ENCODE peak calls at places on chromosomes 3 and 15, in eight cellular contexts. N is brain microvascular endothelial cell; D is cardiac muscle cell; C is choroid plexus epithelial cell; P is left ventricle myocardium inferior; R is tibial artery; B is epithelial cell of esophagus; X is naive thymus-derived CD4-positive, alpha-beta T cell. L is an unnamed sample.

GRCh38 chr15:98740963-98741362 is 92.6 kb downstream of the IGF1R start:
- DNase-seq in N (no peak), P (no peak), X (no peak), C (no peak), D (no peak), R (no peak), B (no peak), L (no peak)

GRCh38 chr3:70856414-70857162 is 544.1 kb upstream of the MDFIC2 start:
- DNase-seq in N (peak), B (peak), D (peak), C (peak), R (no peak), X (no peak), P (no peak), L (no peak)

GRCh38 chr3:98697225-98697624 is 65.9 kb upstream of the ST3GAL6 start:
- DNase-seq in D (no peak), C (no peak), X (no peak), B (no peak), P (no peak), R (no peak), N (no peak), L (no peak)

GRCh38 chr3:48407542-48408099 is 22.3 kb downstream of the PLXNB1 start:
- DNase-seq in N (no peak), P (no peak), D (no peak), X (no peak), B (no peak), C (no peak), R (peak), L (no peak)

GRCh38 chr15:52491460-52491859 is 37.2 kb downstream of the MYO5A start:
- DNase-seq in P (no peak), D (peak), N (no peak), X (no peak), R (no peak), C (no peak), B (no peak), L (no peak)

GRCh38 chr3:18378218-18378617 is 46.9 kb downstream of the SATB1 start:
- DNase-seq in D (no peak), N (no peak), P (no peak), X (no peak), R (no peak), B (no peak), C (no peak), L (no peak)

GRCh38 chr3:99532246-99532645 is 106.1 kb upstream of the COL8A1 start:
- DNase-seq in R (peak), X (no peak), C (peak), D (peak), N (peak), B (peak), P (no peak), L (peak)

GRCh38 chr15:82881747-82882146 is 70.8 kb downstream of the HOMER2 start:
- DNase-seq in C (no peak), N (no peak), B (no peak), R (no peak), P (no peak), X (no peak), D (no peak), L (no peak)

GRCh38 chr3:39378092-39378491 is 5.1 kb upstream of the SLC25A38 start:
- DNase-seq in D (peak), C (peak), B (peak), X (peak), P (no peak), R (no peak), N (peak), L (peak)

GRCh38 chr3:126500016-126500415 is 17.6 kb downstream of the UROC1 start:
- DNase-seq in N (no peak), P (no peak), R (no peak), B (no peak), C (no peak), X (no peak), D (no peak), L (no peak)

GRCh38 chr3:70358978-70359580 is 46.6 kb upstream of the MDFIC2 start:
- DNase-seq in X (no peak), P (no peak), R (no peak), C (peak), N (peak), D (peak), B (peak), L (no peak)

GRCh38 chr3:195250473-195251251 is 20.3 kb downstream of the XXYLT1 start:
- DNase-seq in R (peak), N (peak), X (no peak), C (peak), B (no peak), P (peak), D (peak), L (no peak)

GRCh38 chr3:2465842-2466241 is 367.2 kb downstream of the CNTN4 start:
- DNase-seq in N (no peak), B (no peak), D (no peak), X (no peak), P (no peak), R (no peak), C (no peak), L (no peak)

GRCh38 chr3:135456182-135456790 is 509.2 kb upstream of the PPP2R3A start:
- DNase-seq in B (no peak), P (no peak), R (no peak), D (no peak), C (no peak), N (no peak), X (no peak), L (no peak)

GRCh38 chr3:29771602-29772001 is 490.7 kb downstream of the RBMS3 start:
- DNase-seq in D (no peak), C (no peak), N (no peak), R (no peak), X (no peak), P (no peak), B (no peak), L (no peak)

GRCh38 chr3:535566-536416 is 339.2 kb downstream of the CHL1 start:
- DNase-seq in D (peak), X (no peak), N (peak), C (peak), R (no peak), P (peak), B (peak), L (peak)

GRCh38 chr3:34881026-34881425 is 758.3 kb upstream of the ARPP21 start:
- DNase-seq in X (no peak), D (no peak), C (no peak), B (no peak), N (no peak), P (no peak), R (no peak), L (no peak)

GRCh38 chr3:71075481-71075880 is 508.0 kb downstream of the FOXP1 start:
- DNase-seq in C (no peak), N (no peak), P (no peak), X (no peak), B (no peak), R (no peak), D (no peak), L (no peak)

GRCh38 chr3:56302417-56302816 is 165.8 kb downstream of the ERC2 start:
- DNase-seq in P (no peak), N (no peak), X (no peak), R (no peak), B (no peak), C (peak), D (no peak), L (no peak)

GRCh38 chr3:172153335-172153861 is 114.0 kb downstream of the FNDC3B start:
- DNase-seq in C (peak), P (peak), N (peak), D (peak), X (no peak), B (peak), R (peak), L (peak)

GRCh38 chr3:179949428-179949827 is 87.3 kb downstream of the PEX5L start:
- DNase-seq in R (no peak), D (no peak), C (no peak), X (no peak), N (no peak), P (no peak), B (no peak), L (no peak)

GRCh38 chr15:88707766-88708165 is 69.0 kb downstream of the ISG20 start:
- DNase-seq in R (no peak), B (no peak), P (no peak), C (no peak), D (peak), N (peak), X (no peak), L (no peak)

GRCh38 chr3:163939926-163940325 is 1138.4 kb downstream of the SI start:
- DNase-seq in B (peak), D (no peak), X (no peak), P (no peak), C (peak), R (no peak), N (peak), L (peak)

GRCh38 chr3:18295171-18295920 is 129.8 kb downstream of the SATB1 start:
- DNase-seq in B (peak), D (peak), N (peak), R (no peak), X (no peak), P (peak), C (peak), L (peak)

GRCh38 chr15:64247906-64248541 is 85.2 kb upstream of the PPIB start:
- DNase-seq in P (no peak), N (peak), X (no peak), R (no peak), D (peak), B (peak), C (peak), L (peak)

GRCh38 chr3:129118745-129119144 is 2.9 kb downstream of the RAB43 start:
- DNase-seq in R (no peak), C (no peak), P (no peak), D (no peak), B (no peak), N (no peak), X (peak), L (no peak)

GRCh38 chr3:195893516-195893915 is 14.8 kb downstream of the TNK2 start:
- DNase-seq in C (no peak), X (no peak), P (no peak), B (no peak), N (no peak), R (no peak), D (no peak), L (no peak)

GRCh38 chr15:76335851-76336253 is 721 bp upstream of the ISL2 start:
- DNase-seq in C (no peak), P (no peak), B (no peak), X (no peak), N (no peak), R (no peak), D (no peak), L (no peak)

GRCh38 chr3:177934001-177934891 is 602.0 kb upstream of the KCNMB2 start:
- DNase-seq in R (no peak), C (peak), X (no peak), N (peak), D (peak), B (no peak), P (no peak), L (no peak)

GRCh38 chr3:138412821-138413531 is 21.4 kb upstream of the ESYT3 start:
- DNase-seq in D (peak), N (no peak), C (no peak), P (no peak), X (no peak), R (no peak), B (peak), L (no peak)

GRCh38 chr3:187291512-187292132 is at the start of gene MASP1:
- DNase-seq in X (no peak), D (no peak), N (peak), R (no peak), C (no peak), P (peak), B (no peak), L (peak)

GRCh38 chr3:53803124-53803815 is 42.9 kb downstream of the CHDH start:
- DNase-seq in B (no peak), P (no peak), R (no peak), N (no peak), C (no peak), D (no peak), X (no peak), L (no peak)

GRCh38 chr3:49609314-49609713 is 55.0 kb downstream of the BSN start:
- DNase-seq in X (no peak), C (no peak), R (peak), B (no peak), N (no peak), D (no peak), P (no peak), L (no peak)

DNA sequence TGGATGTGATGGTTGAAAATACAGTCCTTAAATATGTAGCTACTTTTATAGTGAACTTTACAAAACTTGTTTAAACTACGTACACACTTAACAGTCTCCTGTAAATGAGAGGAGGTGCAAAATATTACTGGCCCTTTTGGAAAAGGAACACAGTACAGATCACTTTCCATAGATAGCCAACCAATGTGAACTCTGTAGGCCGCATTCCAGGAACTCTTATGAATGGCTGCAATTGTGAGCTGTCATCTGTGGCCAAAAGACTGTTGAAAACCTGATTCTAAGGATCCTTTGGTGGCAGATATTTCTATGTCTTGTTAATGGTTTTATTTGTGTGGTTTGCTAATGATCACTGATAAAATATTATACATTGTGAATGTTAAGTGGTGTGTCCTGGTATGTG is 6.2 kb downstream of the TSC22D2 start:
- DNase-seq in B (peak), P (no peak), R (no peak), D (peak), N (peak), C (peak), X (no peak), L (peak)
- H3K4me3 ChIP-seq in B (peak), P (peak), R (peak), D (peak), N (peak), C (peak), X (peak), L (peak)

GRCh38 chr3:5567113-5567512 is 379.6 kb downstream of the EDEM1 start:
- DNase-seq in C (no peak), X (no peak), B (peak), R (no peak), D (no peak), N (no peak), P (no peak), L (no peak)

GRCh38 chr3:5564278-5564666 is 376.8 kb downstream of the EDEM1 start:
- DNase-seq in X (no peak), P (no peak), R (no peak), B (no peak), D (no peak), C (no peak), N (no peak), L (no peak)

GRCh38 chr3:5560199-5560598 is 372.7 kb downstream of the EDEM1 start:
- DNase-seq in P (no peak), B (no peak), X (no peak), R (no peak), C (no peak), D (no peak), N (no peak), L (no peak)

GRCh38 chr3:5565026-5565425 is 377.5 kb downstream of the EDEM1 start:
- DNase-seq in C (no peak), R (no peak), D (no peak), P (no peak), X (no peak), N (no peak), B (no peak), L (no peak)

DNA sequence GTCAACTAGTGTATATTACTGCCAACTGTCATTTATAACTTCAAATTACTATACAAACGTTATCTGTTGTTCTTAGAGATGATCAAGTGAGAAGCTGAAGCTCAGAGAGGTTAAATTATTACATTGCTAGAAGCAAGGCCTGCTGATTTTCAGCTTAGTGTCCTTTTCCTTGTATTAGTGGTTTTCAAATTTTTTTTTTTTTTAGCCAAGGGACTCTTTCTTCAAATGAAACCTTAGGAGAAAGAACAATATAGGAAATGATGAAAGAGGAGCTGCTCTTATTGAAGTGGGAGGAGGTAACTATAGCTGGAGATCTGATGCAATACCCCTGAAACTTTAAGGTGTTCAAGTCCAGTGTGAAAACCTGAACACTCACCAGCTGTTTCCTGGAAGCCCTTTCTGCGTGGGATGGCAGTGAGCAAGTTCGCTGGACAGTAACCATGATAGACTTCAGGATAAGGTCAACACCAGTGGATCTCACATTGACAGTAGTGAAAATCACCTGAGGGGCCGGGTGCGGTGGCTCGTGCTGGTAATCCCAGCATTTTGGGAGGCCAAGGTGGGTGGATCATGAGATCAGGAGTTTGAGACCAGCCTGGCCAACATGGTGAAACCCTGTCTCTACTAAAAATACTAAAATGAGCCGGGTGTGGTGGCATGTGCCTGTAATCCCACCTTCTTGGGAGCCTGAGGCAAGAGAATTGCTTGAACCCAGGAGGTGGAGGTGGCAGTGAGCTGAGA is 376.2 kb downstream of the EDEM1 start:
- DNase-seq in B (no peak), C (no peak), N (no peak), D (no peak), P (no peak), R (no peak), X (no peak), L (no peak)
- H3K4me3 ChIP-seq in B (no peak), C (no peak), N (no peak), D (no peak), P (no peak), R (no peak), X (no peak), L (no peak)

DNA sequence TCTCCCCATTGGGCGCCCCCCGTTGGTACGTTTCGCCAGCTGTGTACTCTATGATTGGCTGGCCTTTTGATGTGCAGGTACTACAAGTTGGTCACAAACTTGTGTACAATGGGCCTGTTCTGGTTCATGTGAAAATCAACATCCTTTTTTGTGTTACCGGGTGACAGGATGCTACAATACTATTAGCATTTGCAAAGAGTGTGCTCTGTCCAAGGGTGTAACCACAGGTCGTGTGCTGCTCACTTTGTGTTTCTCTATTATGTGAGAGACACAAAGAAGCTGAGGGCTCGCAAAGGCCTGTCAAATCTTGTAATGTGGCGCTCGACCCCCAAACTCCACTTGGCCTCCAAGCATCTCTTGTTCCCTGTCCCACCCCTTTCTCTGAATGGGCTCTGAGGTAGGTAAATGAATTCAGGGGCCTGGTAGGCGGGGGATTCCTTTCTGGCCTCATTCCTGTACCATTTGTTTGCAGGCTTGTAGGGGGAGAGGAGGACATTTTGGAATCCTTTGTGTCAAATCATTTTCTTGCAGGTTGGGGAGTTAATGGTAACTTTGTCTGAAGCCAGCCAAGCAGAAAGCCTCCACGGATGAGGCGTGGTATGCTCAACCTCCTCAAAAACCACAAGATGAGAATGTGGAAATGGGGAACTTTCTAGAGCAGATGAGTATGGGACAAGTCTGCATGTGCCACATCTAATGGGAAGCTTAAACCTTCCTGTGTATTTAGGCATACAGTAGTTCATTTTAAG is 109.1 kb downstream of the OPA1 start:
- DNase-seq in D (no peak), B (no peak), P (no peak), X (no peak), C (no peak), R (no peak), N (no peak), L (no peak)
- H3K4me3 ChIP-seq in D (no peak), B (no peak), P (no peak), X (no peak), C (no peak), R (no peak), N (no peak), L (no peak)

GRCh38 chr15:74423443-74424257 is 10.1 kb downstream of the SEMA7A start:
- DNase-seq in P (no peak), N (no peak), X (no peak), D (no peak), R (no peak), B (peak), C (no peak), L (peak)

GRCh38 chr15:74422370-74422722 is 11.4 kb downstream of the SEMA7A start:
- DNase-seq in B (no peak), X (no peak), D (no peak), N (no peak), R (no peak), P (no peak), C (no peak), L (no peak)

GRCh38 chr15:74424901-74425528 is 8.7 kb downstream of the SEMA7A start:
- DNase-seq in R (no peak), B (no peak), N (no peak), X (no peak), P (no peak), C (no peak), D (no peak), L (no peak)

GRCh38 chr15:74421302-74422245 is 12.2 kb downstream of the SEMA7A start:
- DNase-seq in P (no peak), N (no peak), D (no peak), X (no peak), B (no peak), R (no peak), C (no peak), L (no peak)

GRCh38 chr15:74422723-74423442 is 10.9 kb downstream of the SEMA7A start:
- DNase-seq in B (peak), P (no peak), N (peak), X (no peak), C (no peak), R (no peak), D (peak), L (peak)
- H3K4me3 ChIP-seq in B (no peak), P (no peak), N (peak), X (no peak), C (no peak), R (no peak), D (no peak), L (no peak)

GRCh38 chr15:78873796-78874761 is 1.4 kb downstream of the MORF4L1 start:
- DNase-seq in N (no peak), P (no peak), X (peak), B (peak), D (no peak), R (no peak), C (peak), L (peak)
- H3K4me3 ChIP-seq in N (peak), P (peak), X (peak), B (peak), D (peak), R (peak), C (peak), L (peak)

GRCh38 chr15:68719051-68719450 is 101.6 kb downstream of the ANP32A start:
- DNase-seq in N (no peak), B (no peak), R (no peak), C (no peak), D (no peak), X (no peak), P (no peak), L (no peak)

GRCh38 chr15:68719676-68720075 is 101.0 kb downstream of the ANP32A start:
- DNase-seq in B (peak), X (no peak), D (no peak), R (no peak), N (no peak), C (no peak), P (no peak), L (no peak)

GRCh38 chr15:68718468-68718867 is 102.2 kb downstream of the ANP32A start:
- DNase-seq in X (no peak), P (no peak), C (no peak), B (no peak), R (no peak), N (no peak), D (no peak), L (no peak)

GRCh38 chr15:68715111-68715510 is 105.6 kb downstream of the ANP32A start:
- DNase-seq in R (peak), D (no peak), P (no peak), B (no peak), C (no peak), X (no peak), N (no peak), L (no peak)

DNA sequence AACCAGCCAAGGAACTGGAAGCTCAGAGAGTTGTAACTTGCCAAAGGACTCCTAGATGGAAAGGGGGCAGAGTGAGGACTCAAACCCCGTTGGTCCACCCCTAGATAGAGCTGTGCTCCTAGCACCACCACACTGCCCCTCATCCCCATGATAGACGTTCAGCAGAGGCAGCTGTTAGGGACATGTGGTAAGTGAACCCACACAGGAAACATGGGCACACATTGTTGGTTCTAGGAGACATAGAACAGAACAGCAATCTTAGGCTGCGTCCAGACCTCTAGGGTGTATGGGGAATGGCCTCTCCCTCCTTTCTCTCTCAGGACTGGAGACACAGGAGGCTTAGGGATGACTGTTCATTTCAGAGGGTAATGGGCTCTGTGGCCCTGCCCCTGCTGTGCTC is 102.7 kb downstream of the ANP32A start:
- DNase-seq in N (no peak), D (no peak), C (no peak), X (no peak), P (no peak), R (no peak), B (no peak), L (no peak)
- H3K4me3 ChIP-seq in N (no peak), D (no peak), C (no peak), X (no peak), P (no peak), R (no peak), B (no peak), L (no peak)

L was measured in MG63.